ENCODE peak calls at places on chromosomes 3 and 15, in nine cellular contexts. One of them, this sample, is unnamed.
A peak's percentile ranks its signal among the peaks of the same experiment; 100 is the strongest.

GRCh38 chr3:152071924-152072323 is 196.8 kb upstream of the MBNL1 start:
- DNase-seq in IMR-90: peak; percentile 70
- DNase-seq in cardiac muscle cell: peak; percentile 81
- DNase-seq in uterus: no peak
- DNase-seq in Karpas-422: peak; percentile 70
- DNase-seq in fibroblast of lung: peak; percentile 57
- DNase-seq in GM23338: peak; percentile 56
- DNase-seq in endodermal cell: no peak
- DNase-seq in thoracic aorta: no peak
- DNase-seq in this sample: no peak

GRCh38 chr3:126124148-126124868 is 40.4 kb upstream of the SLC41A3 start:
- DNase-seq in IMR-90: no peak
- DNase-seq in cardiac muscle cell: no peak
- DNase-seq in uterus: peak; percentile 5
- DNase-seq in Karpas-422: no peak
- DNase-seq in fibroblast of lung: no peak
- DNase-seq in GM23338: peak; percentile 69
- DNase-seq in endodermal cell: peak; percentile 81
- DNase-seq in thoracic aorta: no peak
- DNase-seq in this sample: peak; percentile 25

GRCh38 chr15:80489030-80489594 is 84.9 kb downstream of the ARNT2 start:
- DNase-seq in IMR-90: peak; percentile 93
- DNase-seq in cardiac muscle cell: peak; percentile 78
- DNase-seq in uterus: no peak
- DNase-seq in Karpas-422: no peak
- DNase-seq in fibroblast of lung: peak; percentile 76
- DNase-seq in GM23338: no peak
- DNase-seq in endodermal cell: no peak
- DNase-seq in thoracic aorta: no peak
- DNase-seq in this sample: no peak

GRCh38 chr3:57048728-57049127 is 11.7 kb upstream of the SPATA12 start:
- DNase-seq in IMR-90: no peak
- DNase-seq in cardiac muscle cell: no peak
- DNase-seq in uterus: no peak
- DNase-seq in Karpas-422: peak; percentile 65
- DNase-seq in fibroblast of lung: no peak
- DNase-seq in GM23338: no peak
- DNase-seq in endodermal cell: no peak
- DNase-seq in thoracic aorta: no peak
- DNase-seq in this sample: no peak

GRCh38 chr3:24020036-24020691 is 75.1 kb downstream of the NR1D2 start:
- DNase-seq in IMR-90: no peak
- DNase-seq in cardiac muscle cell: no peak
- DNase-seq in uterus: no peak
- DNase-seq in Karpas-422: no peak
- DNase-seq in fibroblast of lung: no peak
- DNase-seq in GM23338: no peak
- DNase-seq in endodermal cell: no peak
- DNase-seq in thoracic aorta: no peak
- DNase-seq in this sample: no peak

GRCh38 chr3:71328917-71329316 is 254.6 kb downstream of the FOXP1 start:
- DNase-seq in IMR-90: no peak
- DNase-seq in cardiac muscle cell: no peak
- DNase-seq in uterus: no peak
- DNase-seq in Karpas-422: no peak
- DNase-seq in fibroblast of lung: no peak
- DNase-seq in GM23338: no peak
- DNase-seq in endodermal cell: no peak
- DNase-seq in thoracic aorta: no peak
- DNase-seq in this sample: no peak

GRCh38 chr3:71725279-71725991 is at the start of gene EIF4E3:
- DNase-seq in IMR-90: peak; percentile 4
- DNase-seq in cardiac muscle cell: peak; percentile 37
- DNase-seq in uterus: peak; percentile 51
- DNase-seq in Karpas-422: no peak
- DNase-seq in fibroblast of lung: peak; percentile 31
- DNase-seq in GM23338: peak; percentile 65
- DNase-seq in endodermal cell: peak; percentile 81
- DNase-seq in thoracic aorta: no peak
- DNase-seq in this sample: peak; percentile 37

GRCh38 chr3:33128706-33129105 is 14.9 kb downstream of the CRTAP start:
- DNase-seq in IMR-90: peak; percentile 21
- DNase-seq in cardiac muscle cell: peak; percentile 10
- DNase-seq in uterus: no peak
- DNase-seq in Karpas-422: no peak
- DNase-seq in fibroblast of lung: no peak
- DNase-seq in GM23338: peak; percentile 58
- DNase-seq in endodermal cell: no peak
- DNase-seq in thoracic aorta: no peak
- DNase-seq in this sample: no peak

GRCh38 chr15:58568157-58568571 is 136.4 kb downstream of the LIPC start:
- DNase-seq in IMR-90: no peak
- DNase-seq in cardiac muscle cell: no peak
- DNase-seq in uterus: no peak
- DNase-seq in Karpas-422: no peak
- DNase-seq in fibroblast of lung: no peak
- DNase-seq in GM23338: no peak
- DNase-seq in endodermal cell: no peak
- DNase-seq in thoracic aorta: no peak
- DNase-seq in this sample: no peak

GRCh38 chr3:126852536-126852935 is 130.4 kb upstream of the PLXNA1 start:
- DNase-seq in IMR-90: no peak
- DNase-seq in cardiac muscle cell: no peak
- DNase-seq in uterus: no peak
- DNase-seq in Karpas-422: no peak
- DNase-seq in fibroblast of lung: no peak
- DNase-seq in GM23338: peak; percentile 62
- DNase-seq in endodermal cell: peak; percentile 80
- DNase-seq in thoracic aorta: no peak
- DNase-seq in this sample: no peak

GRCh38 chr3:51735039-51735438 is 28.2 kb downstream of the GRM2 start:
- DNase-seq in IMR-90: no peak
- DNase-seq in cardiac muscle cell: no peak
- DNase-seq in uterus: no peak
- DNase-seq in Karpas-422: no peak
- DNase-seq in fibroblast of lung: no peak
- DNase-seq in GM23338: no peak
- DNase-seq in endodermal cell: no peak
- DNase-seq in thoracic aorta: no peak
- DNase-seq in this sample: no peak

GRCh38 chr3:87088366-87088983 is 97.5 kb upstream of the VGLL3 start:
- DNase-seq in IMR-90: no peak
- DNase-seq in cardiac muscle cell: peak; percentile 26
- DNase-seq in uterus: peak; percentile 35
- DNase-seq in Karpas-422: no peak
- DNase-seq in fibroblast of lung: no peak
- DNase-seq in GM23338: no peak
- DNase-seq in endodermal cell: no peak
- DNase-seq in thoracic aorta: no peak
- DNase-seq in this sample: no peak

GRCh38 chr15:96047255-96047931 is 283.1 kb upstream of the NR2F2 start:
- DNase-seq in IMR-90: peak; percentile 98
- DNase-seq in cardiac muscle cell: peak; percentile 79
- DNase-seq in uterus: peak; percentile 22
- DNase-seq in Karpas-422: no peak
- DNase-seq in fibroblast of lung: peak; percentile 96
- DNase-seq in GM23338: no peak
- DNase-seq in endodermal cell: no peak
- DNase-seq in thoracic aorta: no peak
- DNase-seq in this sample: no peak

GRCh38 chr3:124395584-124396340 is 334.5 kb upstream of the UMPS start:
- DNase-seq in IMR-90: peak; percentile 6
- DNase-seq in cardiac muscle cell: peak; percentile 52
- DNase-seq in uterus: peak; percentile 32
- DNase-seq in Karpas-422: no peak
- DNase-seq in fibroblast of lung: no peak
- DNase-seq in GM23338: no peak
- DNase-seq in endodermal cell: no peak
- DNase-seq in thoracic aorta: no peak
- DNase-seq in this sample: no peak

GRCh38 chr3:50604110-50604621 is 7.4 kb downstream of the CISH start:
- DNase-seq in IMR-90: no peak
- DNase-seq in cardiac muscle cell: no peak
- DNase-seq in uterus: no peak
- DNase-seq in Karpas-422: no peak
- DNase-seq in fibroblast of lung: no peak
- DNase-seq in GM23338: no peak
- DNase-seq in endodermal cell: no peak
- DNase-seq in thoracic aorta: no peak
- DNase-seq in this sample: no peak

GRCh38 chr15:49023354-49023753 is 22.9 kb downstream of the SECISBP2L start:
- DNase-seq in IMR-90: no peak
- DNase-seq in cardiac muscle cell: no peak
- DNase-seq in uterus: no peak
- DNase-seq in Karpas-422: no peak
- DNase-seq in fibroblast of lung: no peak
- DNase-seq in GM23338: no peak
- DNase-seq in endodermal cell: no peak
- DNase-seq in thoracic aorta: no peak
- DNase-seq in this sample: no peak

GRCh38 chr15:49865925-49866757 is 245.3 kb downstream of the DTWD1 start:
- DNase-seq in IMR-90: no peak
- DNase-seq in cardiac muscle cell: no peak
- DNase-seq in uterus: no peak
- DNase-seq in Karpas-422: no peak
- DNase-seq in fibroblast of lung: no peak
- DNase-seq in GM23338: no peak
- DNase-seq in endodermal cell: no peak
- DNase-seq in thoracic aorta: no peak
- DNase-seq in this sample: no peak

GRCh38 chr3:184993394-184993793 is 159.5 kb downstream of the C3orf70 start:
- DNase-seq in IMR-90: no peak
- DNase-seq in cardiac muscle cell: peak; percentile 7
- DNase-seq in uterus: no peak
- DNase-seq in Karpas-422: no peak
- DNase-seq in fibroblast of lung: no peak
- DNase-seq in GM23338: no peak
- DNase-seq in endodermal cell: no peak
- DNase-seq in thoracic aorta: no peak
- DNase-seq in this sample: no peak

GRCh38 chr3:30633718-30634117 is 27.3 kb downstream of the TGFBR2 start:
- DNase-seq in IMR-90: no peak
- DNase-seq in cardiac muscle cell: no peak
- DNase-seq in uterus: no peak
- DNase-seq in Karpas-422: no peak
- DNase-seq in fibroblast of lung: no peak
- DNase-seq in GM23338: no peak
- DNase-seq in endodermal cell: no peak
- DNase-seq in thoracic aorta: no peak
- DNase-seq in this sample: no peak
- H3K4me1 ChIP-seq in IMR-90: peaks cover 13% of the 10 kb centered on the region
- H3K4me1 ChIP-seq in cardiac muscle cell: peaks cover 9% of the 10 kb centered on the region
- H3K4me1 ChIP-seq in uterus: peaks cover 27% of the 10 kb centered on the region
- H3K4me1 ChIP-seq in Karpas-422: no peaks in the 10 kb centered on the region
- H3K4me1 ChIP-seq in fibroblast of lung: no peaks in the 10 kb centered on the region
- H3K4me1 ChIP-seq in GM23338: peaks cover 33% of the 10 kb centered on the region
- H3K4me1 ChIP-seq in endodermal cell: peaks cover 2% of the 10 kb centered on the region
- H3K4me1 ChIP-seq in thoracic aorta: peaks cover 74% of the 10 kb centered on the region
- H3K4me1 ChIP-seq in this sample: peaks cover 26% of the 10 kb centered on the region

GRCh38 chr3:154129625-154130024 is 8.4 kb downstream of the ARHGEF26 start:
- DNase-seq in IMR-90: no peak
- DNase-seq in cardiac muscle cell: peak; percentile 60
- DNase-seq in uterus: no peak
- DNase-seq in Karpas-422: no peak
- DNase-seq in fibroblast of lung: peak; percentile 67
- DNase-seq in GM23338: no peak
- DNase-seq in endodermal cell: no peak
- DNase-seq in thoracic aorta: no peak
- DNase-seq in this sample: no peak
- H3K4me3 ChIP-seq in IMR-90: no peak overlapping the region
- H3K4me3 ChIP-seq in cardiac muscle cell: no peak overlapping the region
- H3K4me3 ChIP-seq in uterus: no peak overlapping the region
- H3K4me3 ChIP-seq in Karpas-422: no peak overlapping the region
- H3K4me3 ChIP-seq in fibroblast of lung: no peak overlapping the region
- H3K4me3 ChIP-seq in GM23338: no peak overlapping the region
- H3K4me3 ChIP-seq in endodermal cell: no peak overlapping the region
- H3K4me3 ChIP-seq in thoracic aorta: no peak overlapping the region
- H3K4me3 ChIP-seq in this sample: no peak overlapping the region

DNA sequence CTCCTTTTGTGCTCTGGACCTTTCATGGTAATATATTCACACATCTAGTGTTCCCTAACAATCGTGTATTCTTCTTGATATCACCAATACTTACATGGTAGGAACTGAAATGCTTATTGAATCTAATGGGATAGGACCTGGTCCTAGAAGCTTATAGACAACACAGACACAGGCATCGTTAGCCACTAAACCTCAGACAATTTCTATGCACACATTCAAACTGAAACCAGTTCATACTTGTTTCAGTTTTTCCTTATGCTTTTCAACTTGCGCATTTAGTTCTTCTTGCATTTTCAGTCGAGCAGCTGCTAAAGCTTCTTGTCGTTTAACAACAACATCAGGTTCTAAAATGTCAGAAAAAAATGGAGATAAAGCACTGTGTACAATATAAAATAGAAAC is 2.3 kb downstream of the SELENOS start:
- DNase-seq in IMR-90: no peak
- DNase-seq in cardiac muscle cell: no peak
- DNase-seq in uterus: no peak
- DNase-seq in Karpas-422: no peak
- DNase-seq in fibroblast of lung: no peak
- DNase-seq in GM23338: no peak
- DNase-seq in endodermal cell: no peak
- DNase-seq in thoracic aorta: no peak
- DNase-seq in this sample: no peak
- H3K36me3 ChIP-seq in IMR-90: peaks cover 44% of the 10 kb centered on the region
- H3K36me3 ChIP-seq in cardiac muscle cell: peaks cover 36% of the 10 kb centered on the region
- H3K36me3 ChIP-seq in uterus: no peaks in the 10 kb centered on the region
- H3K36me3 ChIP-seq in Karpas-422: peaks cover 48% of the 10 kb centered on the region
- H3K36me3 ChIP-seq in fibroblast of lung: peaks cover 22% of the 10 kb centered on the region
- H3K36me3 ChIP-seq in GM23338: peaks cover 46% of the 10 kb centered on the region
- H3K36me3 ChIP-seq in endodermal cell: peaks cover 57% of the 10 kb centered on the region
- H3K36me3 ChIP-seq in thoracic aorta: peaks cover 47% of the 10 kb centered on the region
- H3K36me3 ChIP-seq in this sample: peaks cover 19% of the 10 kb centered on the region

GRCh38 chr15:68279779-68280745 is 2.5 kb downstream of the FEM1B start:
- DNase-seq in IMR-90: no peak
- DNase-seq in cardiac muscle cell: no peak
- DNase-seq in uterus: no peak
- DNase-seq in Karpas-422: no peak
- DNase-seq in fibroblast of lung: no peak
- DNase-seq in GM23338: peak; percentile 44
- DNase-seq in endodermal cell: no peak
- DNase-seq in thoracic aorta: no peak
- DNase-seq in this sample: no peak

GRCh38 chr15:68285243-68285980 is 7.9 kb downstream of the FEM1B start:
- DNase-seq in IMR-90: no peak
- DNase-seq in cardiac muscle cell: no peak
- DNase-seq in uterus: no peak
- DNase-seq in Karpas-422: no peak
- DNase-seq in fibroblast of lung: no peak
- DNase-seq in GM23338: peak; percentile 56
- DNase-seq in endodermal cell: no peak
- DNase-seq in thoracic aorta: no peak
- DNase-seq in this sample: no peak

GRCh38 chr15:68281008-68281407 is 3.5 kb downstream of the FEM1B start:
- DNase-seq in IMR-90: no peak
- DNase-seq in cardiac muscle cell: no peak
- DNase-seq in uterus: no peak
- DNase-seq in Karpas-422: no peak
- DNase-seq in fibroblast of lung: no peak
- DNase-seq in GM23338: no peak
- DNase-seq in endodermal cell: no peak
- DNase-seq in thoracic aorta: no peak
- DNase-seq in this sample: no peak

GRCh38 chr15:68286256-68286655 is 8.7 kb downstream of the FEM1B start:
- DNase-seq in IMR-90: no peak
- DNase-seq in cardiac muscle cell: no peak
- DNase-seq in uterus: no peak
- DNase-seq in Karpas-422: no peak
- DNase-seq in fibroblast of lung: no peak
- DNase-seq in GM23338: no peak
- DNase-seq in endodermal cell: no peak
- DNase-seq in thoracic aorta: no peak
- DNase-seq in this sample: no peak

GRCh38 chr15:68283401-68283800 is 5.9 kb downstream of the FEM1B start:
- DNase-seq in IMR-90: no peak
- DNase-seq in cardiac muscle cell: no peak
- DNase-seq in uterus: no peak
- DNase-seq in Karpas-422: no peak
- DNase-seq in fibroblast of lung: no peak
- DNase-seq in GM23338: no peak
- DNase-seq in endodermal cell: no peak
- DNase-seq in thoracic aorta: no peak
- DNase-seq in this sample: no peak
- H3K4me1 ChIP-seq in IMR-90: peaks cover 8% of the 10 kb centered on the region
- H3K4me1 ChIP-seq in cardiac muscle cell: peaks cover 36% of the 10 kb centered on the region
- H3K4me1 ChIP-seq in uterus: no peaks in the 10 kb centered on the region
- H3K4me1 ChIP-seq in Karpas-422: peaks cover 46% of the 10 kb centered on the region
- H3K4me1 ChIP-seq in fibroblast of lung: peaks cover 5% of the 10 kb centered on the region
- H3K4me1 ChIP-seq in GM23338: peaks cover 75% of the 10 kb centered on the region
- H3K4me1 ChIP-seq in endodermal cell: peaks cover 3% of the 10 kb centered on the region
- H3K4me1 ChIP-seq in thoracic aorta: peaks cover 36% of the 10 kb centered on the region
- H3K4me1 ChIP-seq in this sample: peaks cover 42% of the 10 kb centered on the region